ENCODE peak calls at places on chromosomes 6 and 20, in four cellular contexts. P, L, H and V are unnamed samples.

GRCh38 chr6:7134999-7135735 is 27.4 kb downstream of the RREB1 start:
- DNase-seq in H (no peak), L (no peak), P (no peak), V (no peak)

GRCh38 chr6:133184798-133185380 is 56.3 kb upstream of the EYA4 start:
- DNase-seq in P (no peak), H (no peak), L (no peak), V (no peak)

GRCh38 chr20:20399705-20400104 is 31.8 kb downstream of the INSM1 start:
- DNase-seq in P (no peak), H (no peak), L (peak; percentile 13), V (no peak)

GRCh38 chr6:93822434-93823265 is 403.3 kb upstream of the EPHA7 start:
- DNase-seq in L (no peak), H (no peak), P (no peak), V (no peak)

GRCh38 chr20:40652426-40652825 is 36.6 kb downstream of the MAFB start:
- DNase-seq in H (no peak), L (no peak), P (no peak), V (no peak)

GRCh38 chr6:72861059-72861458 is 239.2 kb downstream of the KCNQ5 start:
- DNase-seq in L (no peak), P (no peak), H (no peak), V (no peak)

GRCh38 chr6:109878291-109878690 is 99.8 kb upstream of the GPR6 start:
- DNase-seq in H (no peak), L (no peak), P (no peak), V (no peak)

GRCh38 chr20:62839816-62840215 is 21.8 kb downstream of the TCFL5 start:
- DNase-seq in H (no peak), P (no peak), L (no peak), V (no peak)

GRCh38 chr20:31811796-31812728 is 7.1 kb upstream of the MYLK2 start:
- DNase-seq in L (no peak), P (no peak), H (no peak), V (peak; percentile 40)

GRCh38 chr6:22448311-22448711 is 121.1 kb upstream of the HDGFL1 start:
- DNase-seq in P (no peak), L (no peak), H (no peak), V (no peak)

GRCh38 chr6:131377112-131377511 is 195.9 kb upstream of the ARG1 start:
- DNase-seq in P (no peak), L (no peak), H (no peak), V (no peak)

GRCh38 chr6:81589465-81590313 is 162.8 kb downstream of the TENT5A start:
- DNase-seq in H (no peak), L (peak; percentile 3), P (no peak), V (no peak)

GRCh38 chr20:57241592-57241991 is 24.8 kb downstream of the BMP7 start:
- DNase-seq in L (no peak), P (no peak), H (no peak), V (no peak)

GRCh38 chr20:1858859-1859258 is 36.3 kb upstream of the SIRPA start:
- DNase-seq in H (no peak), P (no peak), L (no peak), V (no peak)

GRCh38 chr6:130366011-130366963 is at the start of gene TMEM200A:
- DNase-seq in L (no peak), H (peak; percentile 66), P (no peak), V (no peak)

GRCh38 chr6:130362128-130362527 is 3.7 kb upstream of the TMEM200A start:
- DNase-seq in L (peak; percentile 25), P (no peak), H (peak; percentile 19), V (peak; percentile 7)

GRCh38 chr6:130367767-130368166 is 1.9 kb downstream of the TMEM200A start:
- DNase-seq in L (no peak), H (no peak), P (no peak), V (no peak)

GRCh38 chr6:130364224-130364780 is 1.5 kb upstream of the TMEM200A start:
- DNase-seq in P (no peak), H (no peak), L (no peak), V (no peak)

GRCh38 chr6:130365166-130366010 is 429 bp upstream of the TMEM200A start:
- DNase-seq in L (peak; percentile 40), P (no peak), H (peak; percentile 90), V (peak; percentile 51)
- TF ChIP-seq ATF3 in L (no peak), P (no peak), H (no peak), V (no peak)

GRCh38 chr6:153081914-153082313 is 49.2 kb downstream of the RGS17 start:
- DNase-seq in L (no peak), H (no peak), P (no peak), V (no peak)
- TF ChIP-seq ESRRA in L (no peak), H (no peak), P (no peak), V (no peak)

GRCh38 chr6:168314948-168315347 is 4.6 kb downstream of the DACT2 start:
- DNase-seq in L (no peak), P (no peak), H (no peak), V (no peak)
- TF ChIP-seq ATF3 in L (no peak), P (no peak), H (no peak), V (no peak)

DNA sequence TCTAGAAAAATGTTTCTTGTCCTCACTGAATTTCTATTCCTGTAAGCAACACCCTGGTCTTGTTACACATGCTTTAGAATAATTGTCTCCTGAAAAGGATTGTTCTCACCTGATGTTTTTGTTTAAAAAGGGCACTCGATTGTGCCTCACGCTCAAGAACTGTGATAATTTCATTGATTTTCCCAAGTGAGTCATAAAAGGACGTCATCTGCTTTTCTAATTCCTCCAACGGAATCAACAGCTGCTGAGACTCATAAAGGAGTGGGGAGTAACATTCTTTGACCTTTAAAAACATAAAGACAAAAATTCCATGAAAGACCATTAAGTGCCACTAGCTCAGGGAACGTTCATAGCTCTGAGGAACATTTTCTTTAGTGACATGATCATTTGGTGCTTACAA is 178.5 kb downstream of the SYNE1 start:
- DNase-seq in H (no peak), L (no peak), P (no peak), V (no peak)
- TF ChIP-seq ESRRA in H (no peak), L (no peak), P (no peak), V (no peak)

DNA sequence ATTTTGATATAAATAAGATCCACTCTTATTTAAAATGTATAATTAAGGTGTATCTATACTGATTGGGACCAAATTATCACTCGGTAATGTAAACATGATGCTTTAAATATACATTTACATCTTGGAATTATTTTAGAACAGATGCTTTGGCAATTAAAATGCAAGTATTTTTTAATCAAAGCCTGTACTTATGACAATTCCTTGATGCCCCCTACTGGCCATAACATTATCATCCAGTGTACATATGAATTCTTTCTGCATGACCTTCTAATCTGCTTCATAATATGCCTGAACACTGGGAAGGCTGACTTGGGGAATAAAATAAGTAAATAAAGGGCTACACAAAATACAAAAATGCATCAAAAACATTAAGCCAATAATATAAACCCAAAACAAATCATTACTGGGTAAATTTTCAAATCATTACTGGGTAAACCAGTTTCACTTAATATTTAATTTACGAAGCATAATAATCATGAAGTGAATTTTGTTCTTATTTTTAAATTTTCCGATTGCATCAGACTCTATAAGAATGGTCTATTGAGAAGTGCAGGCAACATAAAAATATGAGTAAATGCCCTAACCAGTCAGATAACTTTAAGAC is 65.1 kb downstream of the CGA start:
- DNase-seq in L (peak; percentile 16), H (no peak), P (no peak), V (peak; percentile 34)
- TF ChIP-seq ATF3 in L (no peak), H (no peak), P (no peak), V (no peak)

GRCh38 chr6:16747232-16748027 is 13.8 kb downstream of the ATXN1 start:
- DNase-seq in P (no peak), H (no peak), L (peak; percentile 78), V (no peak)

GRCh38 chr6:16741112-16742016 is 19.9 kb downstream of the ATXN1 start:
- DNase-seq in H (no peak), P (no peak), L (no peak), V (no peak)

GRCh38 chr6:16746812-16747211 is 14.4 kb downstream of the ATXN1 start:
- DNase-seq in L (no peak), P (no peak), H (no peak), V (no peak)

GRCh38 chr6:16742116-16742515 is 19.1 kb downstream of the ATXN1 start:
- DNase-seq in H (no peak), L (no peak), P (no peak), V (no peak)

DNA sequence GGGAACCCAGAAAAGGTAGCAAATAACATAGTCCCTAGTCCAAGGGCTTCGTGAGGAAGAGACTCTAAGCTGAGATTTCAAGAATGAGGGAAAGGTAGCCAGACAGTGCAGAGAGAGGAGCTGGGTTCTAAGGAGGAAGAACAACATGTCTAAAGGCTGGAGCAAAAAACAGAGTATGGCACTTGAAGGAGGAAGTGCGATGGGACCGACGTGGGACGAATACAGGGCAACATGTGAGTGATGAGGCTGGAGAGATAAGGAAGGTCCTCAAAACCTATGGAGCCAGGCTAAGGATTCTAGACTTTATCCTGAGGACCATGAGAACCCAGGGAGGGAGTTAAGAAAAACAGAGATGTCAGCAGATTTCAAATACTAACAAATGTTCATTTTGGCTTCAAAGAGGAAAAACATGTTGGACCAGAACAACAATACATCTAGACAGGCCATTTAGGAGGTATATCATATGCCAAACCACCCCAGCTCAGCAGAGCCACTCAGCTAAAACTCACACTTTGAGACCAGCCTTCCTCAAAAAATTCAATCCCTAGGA is 17.5 kb downstream of the ATXN1 start:
- DNase-seq in L (no peak), P (no peak), H (no peak), V (no peak)
- TF ChIP-seq ESRRA in L (no peak), P (no peak), H (no peak), V (no peak)

GRCh38 chr6:163901681-163902080 is 487.2 kb downstream of the QKI start:
- DNase-seq in L (no peak), P (no peak), H (no peak), V (no peak)

GRCh38 chr6:163906006-163906710 is 491.6 kb downstream of the QKI start:
- DNase-seq in L (no peak), H (no peak), P (no peak), V (no peak)

GRCh38 chr6:163902993-163903392 is 488.5 kb downstream of the QKI start:
- DNase-seq in P (no peak), H (no peak), L (no peak), V (peak; percentile 19)

GRCh38 chr6:163903528-163903927 is 489.0 kb downstream of the QKI start:
- DNase-seq in L (no peak), P (no peak), H (no peak), V (no peak)

GRCh38 chr6:163904161-163904560 is 489.6 kb downstream of the QKI start:
- DNase-seq in H (no peak), P (no peak), L (no peak), V (no peak)
- TF ChIP-seq ATF3 in H (no peak), P (no peak), L (no peak), V (no peak)

GRCh38 chr6:106518748-106519147 is 110.5 kb downstream of the RTN4IP1 start:
- DNase-seq in P (no peak), L (no peak), H (no peak), V (no peak)

GRCh38 chr6:106520711-106521367 is 108.5 kb downstream of the RTN4IP1 start:
- DNase-seq in L (no peak), H (no peak), P (peak; percentile 95), V (peak; percentile 77)

GRCh38 chr6:106517699-106518098 is 111.6 kb downstream of the RTN4IP1 start:
- DNase-seq in P (no peak), L (no peak), H (no peak), V (no peak)

GRCh38 chr6:106522557-106522956 is 106.7 kb downstream of the RTN4IP1 start:
- DNase-seq in H (no peak), P (no peak), L (no peak), V (no peak)

GRCh38 chr6:106519460-106520394 is 109.6 kb downstream of the RTN4IP1 start:
- DNase-seq in L (no peak), P (peak; percentile 89), H (no peak), V (peak; percentile 37)
- TF ChIP-seq ESRRA in L (no peak), P (no peak), H (no peak), V (no peak)